ENCODE peak calls at places on chromosomes 16 and 17, in seven cellular contexts. One of them, this sample, is unnamed.

GRCh38 chr16:67477960-67478554 is 2.9 kb downstream of the ATP6V0D1 start:
- DNase-seq in HCT116: no peak
- DNase-seq in H1: no peak
- DNase-seq in GM12878: no peak
- DNase-seq in K562: no peak
- DNase-seq in HepG2: peak
- DNase-seq in SK-N-SH: no peak
- DNase-seq in this sample: no peak

GRCh38 chr17:75078097-75079022 is 9.4 kb upstream of the SLC16A5 start:
- DNase-seq in HCT116: peak
- DNase-seq in H1: no peak
- DNase-seq in GM12878: peak
- DNase-seq in K562: no peak
- DNase-seq in HepG2: no peak
- DNase-seq in SK-N-SH: no peak
- DNase-seq in this sample: peak

GRCh38 chr17:879546-879945 is 97.4 kb downstream of the MRM3 start:
- DNase-seq in HCT116: peak
- DNase-seq in H1: peak
- DNase-seq in GM12878: peak
- DNase-seq in K562: peak
- DNase-seq in HepG2: peak
- DNase-seq in SK-N-SH: no peak
- DNase-seq in this sample: peak

GRCh38 chr16:84937196-84937935 is 74.0 kb downstream of the ZDHHC7 start:
- DNase-seq in HCT116: no peak
- DNase-seq in H1: no peak
- DNase-seq in GM12878: no peak
- DNase-seq in K562: no peak
- DNase-seq in HepG2: no peak
- DNase-seq in SK-N-SH: no peak
- DNase-seq in this sample: no peak

GRCh38 chr16:85125570-85126382 is 13.5 kb upstream of the CIBAR2 start:
- DNase-seq in HCT116: no peak
- DNase-seq in H1: no peak
- DNase-seq in GM12878: no peak
- DNase-seq in K562: no peak
- DNase-seq in HepG2: no peak
- DNase-seq in SK-N-SH: no peak
- DNase-seq in this sample: no peak

GRCh38 chr16:56972403-56972802 is 10.7 kb downstream of the CETP start:
- DNase-seq in HCT116: no peak
- DNase-seq in H1: no peak
- DNase-seq in GM12878: no peak
- DNase-seq in K562: no peak
- DNase-seq in HepG2: no peak
- DNase-seq in SK-N-SH: no peak
- DNase-seq in this sample: no peak

GRCh38 chr17:32152130-32152529 is 9.8 kb downstream of the RHOT1 start:
- DNase-seq in HCT116: no peak
- DNase-seq in H1: no peak
- DNase-seq in GM12878: no peak
- DNase-seq in K562: no peak
- DNase-seq in HepG2: peak
- DNase-seq in SK-N-SH: no peak
- DNase-seq in this sample: no peak

GRCh38 chr17:76631821-76632565 is 11.6 kb downstream of the ST6GALNAC1 start:
- DNase-seq in HCT116: no peak
- DNase-seq in H1: no peak
- DNase-seq in GM12878: no peak
- DNase-seq in K562: no peak
- DNase-seq in HepG2: no peak
- DNase-seq in SK-N-SH: no peak
- DNase-seq in this sample: peak

GRCh38 chr17:61593404-61593803 is 2.4 kb upstream of the NACA2 start:
- DNase-seq in HCT116: no peak
- DNase-seq in H1: no peak
- DNase-seq in GM12878: no peak
- DNase-seq in K562: no peak
- DNase-seq in HepG2: no peak
- DNase-seq in SK-N-SH: no peak
- DNase-seq in this sample: no peak

GRCh38 chr17:35493040-35493439 is 44.4 kb downstream of the SLFN12L start:
- DNase-seq in HCT116: no peak
- DNase-seq in H1: no peak
- DNase-seq in GM12878: no peak
- DNase-seq in K562: no peak
- DNase-seq in HepG2: no peak
- DNase-seq in SK-N-SH: no peak
- DNase-seq in this sample: no peak

GRCh38 chr17:52751051-52751450 is 592.5 kb upstream of the CA10 start:
- DNase-seq in HCT116: no peak
- DNase-seq in H1: no peak
- DNase-seq in GM12878: no peak
- DNase-seq in K562: no peak
- DNase-seq in HepG2: no peak
- DNase-seq in SK-N-SH: peak
- DNase-seq in this sample: no peak

GRCh38 chr17:38539386-38539785 is 66.4 kb downstream of the SRCIN1 start:
- DNase-seq in HCT116: no peak
- DNase-seq in H1: no peak
- DNase-seq in GM12878: no peak
- DNase-seq in K562: no peak
- DNase-seq in HepG2: no peak
- DNase-seq in SK-N-SH: no peak
- DNase-seq in this sample: no peak

GRCh38 chr17:47066841-47067682 is 88.0 kb upstream of the RPRML start:
- DNase-seq in HCT116: peak
- DNase-seq in H1: peak
- DNase-seq in GM12878: peak
- DNase-seq in K562: peak
- DNase-seq in HepG2: peak
- DNase-seq in SK-N-SH: peak
- DNase-seq in this sample: peak

GRCh38 chr16:15899538-15900100 is 11.2 kb upstream of the CEP20 start:
- DNase-seq in HCT116: peak
- DNase-seq in H1: no peak
- DNase-seq in GM12878: peak
- DNase-seq in K562: peak
- DNase-seq in HepG2: peak
- DNase-seq in SK-N-SH: no peak
- DNase-seq in this sample: peak

GRCh38 chr17:59488805-59489204 is 76.6 kb upstream of the DHX40 start:
- DNase-seq in HCT116: no peak
- DNase-seq in H1: no peak
- DNase-seq in GM12878: no peak
- DNase-seq in K562: no peak
- DNase-seq in HepG2: no peak
- DNase-seq in SK-N-SH: no peak
- DNase-seq in this sample: no peak

GRCh38 chr16:66135376-66135775 is 231.1 kb upstream of the CDH5 start:
- DNase-seq in HCT116: no peak
- DNase-seq in H1: no peak
- DNase-seq in GM12878: no peak
- DNase-seq in K562: no peak
- DNase-seq in HepG2: no peak
- DNase-seq in SK-N-SH: no peak
- DNase-seq in this sample: no peak

GRCh38 chr17:77427471-77427991 is 286.8 kb downstream of the SEC14L1 start:
- DNase-seq in HCT116: no peak
- DNase-seq in H1: no peak
- DNase-seq in GM12878: no peak
- DNase-seq in K562: peak
- DNase-seq in HepG2: no peak
- DNase-seq in SK-N-SH: peak
- DNase-seq in this sample: no peak

GRCh38 chr17:79001190-79002020 is 8.2 kb downstream of the CANT1 start:
- DNase-seq in HCT116: no peak
- DNase-seq in H1: no peak
- DNase-seq in GM12878: no peak
- DNase-seq in K562: no peak
- DNase-seq in HepG2: no peak
- DNase-seq in SK-N-SH: no peak
- DNase-seq in this sample: no peak

GRCh38 chr16:66150691-66151090 is 215.8 kb upstream of the CDH5 start:
- DNase-seq in HCT116: no peak
- DNase-seq in H1: no peak
- DNase-seq in GM12878: no peak
- DNase-seq in K562: no peak
- DNase-seq in HepG2: no peak
- DNase-seq in SK-N-SH: no peak
- DNase-seq in this sample: no peak

GRCh38 chr17:759964-760363 is 7.9 kb upstream of the GEMIN4 start:
- DNase-seq in HCT116: no peak
- DNase-seq in H1: no peak
- DNase-seq in GM12878: no peak
- DNase-seq in K562: no peak
- DNase-seq in HepG2: no peak
- DNase-seq in SK-N-SH: no peak
- DNase-seq in this sample: no peak

GRCh38 chr16:3058173-3059030 is 7.0 kb upstream of the IL32 start:
- DNase-seq in HCT116: peak
- DNase-seq in H1: peak
- DNase-seq in GM12878: no peak
- DNase-seq in K562: peak
- DNase-seq in HepG2: peak
- DNase-seq in SK-N-SH: peak
- DNase-seq in this sample: peak

GRCh38 chr17:34565715-34566114 is 13.7 kb upstream of the TMEM132E start:
- DNase-seq in HCT116: no peak
- DNase-seq in H1: no peak
- DNase-seq in GM12878: no peak
- DNase-seq in K562: peak
- DNase-seq in HepG2: no peak
- DNase-seq in SK-N-SH: no peak
- DNase-seq in this sample: no peak

DNA sequence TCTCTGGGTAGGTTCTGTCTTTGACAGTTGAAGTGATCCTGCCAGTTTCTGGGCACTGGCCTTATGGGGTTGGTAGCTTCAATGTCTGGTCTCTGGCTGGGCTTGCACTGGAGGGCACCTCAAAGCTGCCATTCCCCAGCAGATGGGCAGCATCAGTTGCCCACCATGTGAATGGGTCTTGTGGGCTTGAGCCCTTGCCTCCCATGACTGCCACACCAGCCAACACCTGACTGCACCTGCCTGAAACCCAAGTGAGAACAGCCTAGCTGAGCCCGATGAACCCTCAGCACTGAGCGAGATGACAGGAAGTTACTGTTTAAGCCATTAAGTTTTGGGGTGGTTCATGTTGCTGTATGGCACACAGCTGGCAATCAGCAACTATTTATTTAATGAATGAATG is 69.1 kb upstream of the AXIN2 start:
- DNase-seq in HCT116: no peak
- DNase-seq in H1: no peak
- DNase-seq in GM12878: no peak
- DNase-seq in K562: no peak
- DNase-seq in HepG2: no peak
- DNase-seq in SK-N-SH: no peak
- DNase-seq in this sample: no peak
- TF ChIP-seq JUND in HCT116: no peak
- TF ChIP-seq JUND in H1: no peak
- TF ChIP-seq JUND in GM12878: no peak
- TF ChIP-seq JUND in K562: no peak
- TF ChIP-seq JUND in HepG2: no peak
- TF ChIP-seq JUND in SK-N-SH: no peak
- TF ChIP-seq JUND in this sample: no peak

GRCh38 chr17:51537996-51538550 is 277.7 kb downstream of the UTP18 start:
- DNase-seq in HCT116: no peak
- DNase-seq in H1: no peak
- DNase-seq in GM12878: no peak
- DNase-seq in K562: no peak
- DNase-seq in HepG2: no peak
- DNase-seq in SK-N-SH: no peak
- DNase-seq in this sample: no peak
- TF ChIP-seq JUND in HCT116: no peak
- TF ChIP-seq JUND in H1: no peak
- TF ChIP-seq JUND in GM12878: no peak
- TF ChIP-seq JUND in K562: no peak
- TF ChIP-seq JUND in HepG2: no peak
- TF ChIP-seq JUND in SK-N-SH: no peak
- TF ChIP-seq JUND in this sample: no peak

GRCh38 chr16:12837756-12838155 is 34.1 kb upstream of the CPPED1 start:
- DNase-seq in HCT116: no peak
- DNase-seq in H1: no peak
- DNase-seq in GM12878: no peak
- DNase-seq in K562: no peak
- DNase-seq in HepG2: no peak
- DNase-seq in SK-N-SH: no peak
- DNase-seq in this sample: no peak
- TF ChIP-seq JUND in HCT116: no peak
- TF ChIP-seq JUND in H1: no peak
- TF ChIP-seq JUND in GM12878: no peak
- TF ChIP-seq JUND in K562: no peak
- TF ChIP-seq JUND in HepG2: no peak
- TF ChIP-seq JUND in SK-N-SH: no peak
- TF ChIP-seq JUND in this sample: no peak

GRCh38 chr17:19787733-19788357 is 39.7 kb upstream of the ALDH3A1 start:
- DNase-seq in HCT116: no peak
- DNase-seq in H1: no peak
- DNase-seq in GM12878: no peak
- DNase-seq in K562: no peak
- DNase-seq in HepG2: no peak
- DNase-seq in SK-N-SH: no peak
- DNase-seq in this sample: no peak
- TF ChIP-seq JUND in HCT116: no peak
- TF ChIP-seq JUND in H1: no peak
- TF ChIP-seq JUND in GM12878: no peak
- TF ChIP-seq JUND in K562: no peak
- TF ChIP-seq JUND in HepG2: no peak
- TF ChIP-seq JUND in SK-N-SH: no peak
- TF ChIP-seq JUND in this sample: no peak

This sample was measured in T47D.